ENCODE peak calls at places on chromosomes 4 and X, in four cellular contexts. T is DMS153, G is B cell, P is fibroblast of the conjunctiva. E is an unnamed sample.

GRCh38 chr4:123351713-123352112 is 44.9 kb upstream of the SPRY1 start:
- DNase-seq in P (no peak), T (no peak), G (no peak), E (no peak)

GRCh38 chr4:82479562-82479961 is 49.2 kb downstream of the ENOPH1 start:
- DNase-seq in T (no peak), G (no peak), P (no peak), E (no peak)

GRCh38 chr4:140675599-140676231 is 80.5 kb downstream of the TBC1D9 start:
- DNase-seq in G (no peak), P (no peak), T (no peak), E (no peak)

GRCh38 chrX:118286066-118286758 is 59.7 kb upstream of the WDR44 start:
- DNase-seq in G (no peak), T (no peak), P (no peak), E (no peak)

GRCh38 chrX:8233091-8233490 is 62.0 kb upstream of the VCX2 start:
- DNase-seq in P (no peak), T (no peak), G (no peak), E (no peak)

GRCh38 chr4:7655549-7656243 is 221.0 kb upstream of the PSAPL1 start:
- DNase-seq in T (no peak), G (no peak), P (no peak), E (no peak)

GRCh38 chr4:53478671-53479456 is 101.4 kb downstream of the FIP1L1 start:
- DNase-seq in P (peak), T (no peak), G (no peak), E (no peak)

GRCh38 chr4:76993787-76994641 is 44.5 kb downstream of the SEPTIN11 start:
- DNase-seq in T (peak), G (no peak), P (no peak), E (no peak)

GRCh38 chrX:47179221-47179927 is 14.3 kb upstream of the UBA1 start:
- DNase-seq in T (no peak), P (no peak), G (no peak), E (no peak)

GRCh38 chrX:45628041-45628440 is 427.4 kb upstream of the DIPK2B start:
- DNase-seq in P (no peak), G (no peak), T (no peak), E (no peak)

GRCh38 chr4:13597604-13598003 is 29.9 kb downstream of the BOD1L1 start:
- DNase-seq in P (no peak), T (no peak), G (no peak), E (no peak)

GRCh38 chr4:62816566-62816965 is 1592.7 kb downstream of the TECRL start:
- DNase-seq in P (no peak), G (no peak), T (no peak), E (no peak)

GRCh38 chr4:10442976-10443375 is 14.2 kb downstream of the ZNF518B start:
- DNase-seq in P (no peak), G (no peak), T (no peak), E (no peak)

GRCh38 chrX:40420899-40421729 is 159.7 kb upstream of the ATP6AP2 start:
- DNase-seq in G (no peak), P (no peak), T (no peak), E (no peak)

GRCh38 chr4:77358315-77358928 is 201.4 kb downstream of the CCNG2 start:
- DNase-seq in P (peak), G (peak), T (peak), E (no peak)

GRCh38 chr4:94798808-94799207 is 41.1 kb downstream of the BMPR1B start:
- DNase-seq in T (no peak), P (peak), G (no peak), E (no peak)

GRCh38 chr4:680931-681645 is 6.7 kb downstream of the MYL5 start:
- DNase-seq in T (no peak), G (peak), P (no peak), E (no peak)

GRCh38 chrX:44314259-44314734 is 29.2 kb downstream of the EFHC2 start:
- DNase-seq in T (no peak), G (peak), P (no peak), E (no peak)

GRCh38 chr4:1895971-1896657 is 24.9 kb downstream of the NSD2 start:
- DNase-seq in G (no peak), P (no peak), T (no peak), E (no peak)

GRCh38 chr4:128560754-128561495 is 248.6 kb upstream of the JADE1 start:
- DNase-seq in P (no peak), G (no peak), T (no peak), E (no peak)

GRCh38 chr4:147717878-147718277 is 14.0 kb upstream of the ARHGAP10 start:
- DNase-seq in G (no peak), P (no peak), T (no peak), E (no peak)

GRCh38 chr4:179867300-179867878 is 2375.8 kb upstream of the TENM3 start:
- DNase-seq in G (peak), T (no peak), P (peak), E (peak)

GRCh38 chr4:184784628-184785257 is 41.0 kb downstream of the ACSL1 start:
- DNase-seq in T (no peak), P (no peak), G (no peak), E (no peak)

GRCh38 chr4:188002751-188003150 is 7.2 kb downstream of the ZFP42 start:
- DNase-seq in T (no peak), G (no peak), P (no peak), E (no peak)

GRCh38 chr4:24770111-24770584 is 25.2 kb upstream of the SOD3 start:
- DNase-seq in T (no peak), G (no peak), P (no peak), E (no peak)

GRCh38 chrX:56932653-56933339 is 62.5 kb downstream of the SPIN3 start:
- DNase-seq in P (no peak), T (no peak), G (no peak), E (no peak)

GRCh38 chrX:87580862-87581261 is 63.3 kb downstream of the KLHL4 start:
- DNase-seq in P (no peak), G (no peak), T (no peak), E (no peak)

GRCh38 chr4:134215636-134216340 is 14.2 kb upstream of the PABPC4L start:
- DNase-seq in P (no peak), T (no peak), G (no peak), E (no peak)

GRCh38 chr4:177229331-177229730 is 80.3 kb upstream of the NEIL3 start:
- DNase-seq in T (no peak), P (no peak), G (no peak), E (no peak)

GRCh38 chr4:33184684-33185083 is 2464.5 kb downstream of the PCDH7 start:
- DNase-seq in P (no peak), T (no peak), G (no peak), E (no peak)

GRCh38 chr4:139921551-139922184 is 232.3 kb downstream of the MAML3 start:
- DNase-seq in T (peak), P (no peak), G (no peak), E (peak)

GRCh38 chr4:84545093-84545492 is 37.8 kb upstream of the CDS1 start:
- DNase-seq in G (no peak), T (no peak), P (no peak), E (no peak)